ENCODE peak calls at places on chromosomes 11 and 22, in nine cellular contexts. M, H, G, Q, S, K, A, I and W are unnamed samples.

GRCh38 chr11:78420796-78421209 is 3.2 kb upstream of the GAB2 start:
- DNase-seq in M (peak), H (no peak), G (no peak), Q (no peak), S (peak), K (peak), A (no peak), I (peak), W (no peak)

GRCh38 chr11:8766993-8767374 is 84.4 kb downstream of the RPL27A start:
- DNase-seq in M (no peak), H (no peak), G (no peak), Q (no peak), S (no peak), K (peak), A (no peak), I (no peak), W (no peak)

GRCh38 chr11:86800076-86800955 is at the start of gene PRSS23:
- DNase-seq in M (peak), H (no peak), G (peak), Q (no peak), S (peak), K (peak), A (peak), I (peak), W (no peak)

GRCh38 chr22:41833369-41834004 is 582 bp downstream of the SREBF2 start:
- DNase-seq in M (peak), H (peak), G (peak), Q (no peak), S (peak), K (peak), A (peak), I (peak), W (peak)

GRCh38 chr11:69154211-69154913 is 1.4 kb upstream of the SMIM38 start:
- DNase-seq in M (no peak), H (no peak), G (no peak), Q (no peak), S (no peak), K (no peak), A (no peak), I (no peak), W (no peak)

GRCh38 chr11:15059132-15059531 is 14.3 kb upstream of the CALCB start:
- DNase-seq in M (peak), H (no peak), G (no peak), Q (no peak), S (no peak), K (no peak), A (no peak), I (no peak), W (no peak)

GRCh38 chr11:13338437-13339069 is 61.0 kb downstream of the BMAL1 start:
- DNase-seq in M (peak), H (no peak), G (no peak), Q (no peak), S (no peak), K (no peak), A (no peak), I (no peak), W (no peak)

GRCh38 chr22:30204742-30205111 is 41.8 kb downstream of the LIF start:
- DNase-seq in M (peak), H (no peak), G (no peak), Q (no peak), S (no peak), K (peak), A (no peak), I (no peak), W (no peak)

GRCh38 chr11:1309498-1310314 is at the start of gene TOLLIP:
- DNase-seq in M (peak), H (peak), G (peak), Q (peak), S (peak), K (peak), A (peak), I (peak), W (peak)

GRCh38 chr11:12792590-12792989 is 118.4 kb downstream of the TEAD1 start:
- DNase-seq in M (no peak), H (no peak), G (no peak), Q (no peak), S (no peak), K (no peak), A (no peak), I (no peak), W (no peak)

GRCh38 chr22:20863356-20863755 is 4.5 kb downstream of the SNAP29 start:
- DNase-seq in M (no peak), H (no peak), G (no peak), Q (no peak), S (no peak), K (no peak), A (no peak), I (no peak), W (no peak)

GRCh38 chr11:76208829-76209670 is 2.7 kb upstream of the WNT11 start:
- DNase-seq in M (peak), H (peak), G (peak), Q (peak), S (peak), K (peak), A (peak), I (peak), W (peak)

GRCh38 chr11:23280088-23280487 is 419.8 kb upstream of the CCDC179 start:
- DNase-seq in M (no peak), H (no peak), G (no peak), Q (no peak), S (no peak), K (no peak), A (no peak), I (no peak), W (no peak)

GRCh38 chr11:85815186-85815911 is 4.4 kb upstream of the SYTL2 start:
- DNase-seq in M (no peak), H (no peak), G (no peak), Q (no peak), S (no peak), K (no peak), A (no peak), I (no peak), W (no peak)

GRCh38 chr22:46734830-46735453 is 3.1 kb downstream of the CERK start:
- DNase-seq in M (peak), H (peak), G (no peak), Q (peak), S (peak), K (no peak), A (no peak), I (peak), W (no peak)

GRCh38 chr22:30804626-30805025 is 110.0 kb downstream of the OSBP2 start:
- DNase-seq in M (no peak), H (no peak), G (no peak), Q (no peak), S (no peak), K (no peak), A (no peak), I (no peak), W (no peak)

GRCh38 chr22:50264946-50265669 is 3.6 kb upstream of the MAPK12 start:
- DNase-seq in M (no peak), H (no peak), G (no peak), Q (no peak), S (no peak), K (no peak), A (no peak), I (no peak), W (no peak)

GRCh38 chr11:88475991-88476418 is 138.5 kb upstream of the CTSC start:
- DNase-seq in M (peak), H (no peak), G (no peak), Q (no peak), S (no peak), K (no peak), A (no peak), I (no peak), W (no peak)

GRCh38 chr11:19982761-19983495 is 177.3 kb downstream of the DBX1 start:
- DNase-seq in M (no peak), H (no peak), G (no peak), Q (no peak), S (no peak), K (no peak), A (no peak), I (no peak), W (no peak)

GRCh38 chr11:44427432-44427831 is 117.5 kb upstream of the ALX4 start:
- DNase-seq in M (no peak), H (peak), G (no peak), Q (no peak), S (no peak), K (peak), A (peak), I (no peak), W (no peak)

GRCh38 chr11:126105022-126105747 is 42.5 kb upstream of the CDON start:
- DNase-seq in M (no peak), H (no peak), G (no peak), Q (no peak), S (no peak), K (no peak), A (no peak), I (no peak), W (no peak)

GRCh38 chr11:126482586-126483108 is 127.2 kb downstream of the ST3GAL4 start:
- DNase-seq in M (no peak), H (no peak), G (no peak), Q (no peak), S (no peak), K (no peak), A (no peak), I (no peak), W (no peak)

GRCh38 chr11:9840460-9841004 is 176.7 kb downstream of the SWAP70 start:
- DNase-seq in M (peak), H (no peak), G (no peak), Q (no peak), S (no peak), K (no peak), A (no peak), I (no peak), W (no peak)

GRCh38 chr22:24791362-24791761 is 14.6 kb upstream of the SGSM1 start:
- DNase-seq in M (no peak), H (no peak), G (no peak), Q (no peak), S (no peak), K (no peak), A (no peak), I (no peak), W (no peak)

GRCh38 chr11:88068848-88069554 is 106.2 kb downstream of the RAB38 start:
- DNase-seq in M (no peak), H (no peak), G (no peak), Q (no peak), S (no peak), K (no peak), A (no peak), I (no peak), W (no peak)

GRCh38 chr11:134665571-134666268 is 253.7 kb upstream of the B3GAT1 start:
- DNase-seq in M (no peak), H (no peak), G (no peak), Q (no peak), S (no peak), K (no peak), A (no peak), I (no peak), W (no peak)

GRCh38 chr11:8061555-8062428 is 19.2 kb upstream of the TUB start:
- DNase-seq in M (no peak), H (no peak), G (no peak), Q (no peak), S (no peak), K (no peak), A (no peak), I (no peak), W (no peak)

GRCh38 chr11:65646921-65647701 is 9.2 kb downstream of the SIPA1 start:
- DNase-seq in M (peak), H (no peak), G (peak), Q (no peak), S (no peak), K (no peak), A (no peak), I (no peak), W (peak)